ENCODE peak calls at places on chromosomes 12 and 14, in four cellular contexts. One of them, this sample, is unnamed. For H3K4me1, the result is how much of the 10 kb centered on the place peaks cover.

GRCh38 chr14:103630364-103631108 is 1.5 kb downstream of the KLC1 start:
- DNase-seq in hepatocyte: no peak
- DNase-seq in GM23248: peak
- DNase-seq in PC-3: peak
- DNase-seq in this sample: no peak

GRCh38 chr12:958449-959123 is 9.1 kb upstream of the RAD52 start:
- DNase-seq in GM23248: peak
- DNase-seq in hepatocyte: no peak
- DNase-seq in PC-3: peak
- DNase-seq in this sample: no peak

GRCh38 chr12:48917857-48918537 is 7.3 kb downstream of the FKBP11 start:
- DNase-seq in GM23248: no peak
- DNase-seq in hepatocyte: no peak
- DNase-seq in PC-3: no peak
- DNase-seq in this sample: peak

GRCh38 chr14:90805662-90806548 is 10.3 kb downstream of the TTC7B start:
- DNase-seq in hepatocyte: no peak
- DNase-seq in PC-3: no peak
- DNase-seq in GM23248: peak
- DNase-seq in this sample: no peak

GRCh38 chr14:57871487-57872080 is 5.7 kb upstream of the SLC35F4 start:
- DNase-seq in GM23248: peak
- DNase-seq in hepatocyte: peak
- DNase-seq in PC-3: peak
- DNase-seq in this sample: peak

GRCh38 chr14:105480807-105481801 is 5.6 kb upstream of the CRIP1 start:
- DNase-seq in hepatocyte: peak
- DNase-seq in PC-3: peak
- DNase-seq in GM23248: peak
- DNase-seq in this sample: peak

GRCh38 chr14:61476737-61477410 is 155.5 kb downstream of the PRKCH start:
- DNase-seq in PC-3: no peak
- DNase-seq in GM23248: peak
- DNase-seq in hepatocyte: peak
- DNase-seq in this sample: no peak

GRCh38 chr12:122888232-122888752 is 7.6 kb downstream of the VPS37B start:
- DNase-seq in hepatocyte: peak
- DNase-seq in GM23248: peak
- DNase-seq in PC-3: peak
- DNase-seq in this sample: peak

GRCh38 chr12:68331500-68331868 is 678 bp downstream of the MDM1 start:
- DNase-seq in PC-3: peak
- DNase-seq in hepatocyte: peak
- DNase-seq in GM23248: no peak
- DNase-seq in this sample: peak

GRCh38 chr12:20656600-20656999 is 38.5 kb upstream of the SLCO1C1 start:
- DNase-seq in GM23248: no peak
- DNase-seq in hepatocyte: no peak
- DNase-seq in PC-3: no peak
- DNase-seq in this sample: no peak

GRCh38 chr14:87810711-87811110 is 182.3 kb downstream of the GALC start:
- DNase-seq in GM23248: no peak
- DNase-seq in hepatocyte: no peak
- DNase-seq in PC-3: peak
- DNase-seq in this sample: no peak

GRCh38 chr12:79420146-79420618 is 270.6 kb downstream of the PAWR start:
- DNase-seq in GM23248: peak
- DNase-seq in PC-3: peak
- DNase-seq in hepatocyte: peak
- DNase-seq in this sample: peak

GRCh38 chr14:42523656-42524055 is 917.0 kb downstream of the LRFN5 start:
- DNase-seq in hepatocyte: no peak
- DNase-seq in GM23248: peak
- DNase-seq in PC-3: no peak
- DNase-seq in this sample: peak

GRCh38 chr12:66132408-66132807 is 1.9 kb upstream of the LLPH start:
- DNase-seq in GM23248: peak
- DNase-seq in PC-3: peak
- DNase-seq in hepatocyte: peak
- DNase-seq in this sample: no peak

GRCh38 chr14:36510874-36511273 is 9.2 kb downstream of the NKX2-1 start:
- DNase-seq in GM23248: no peak
- DNase-seq in PC-3: no peak
- DNase-seq in hepatocyte: no peak
- DNase-seq in this sample: no peak
- TF ChIP-seq EZH2 in GM23248: peak
- TF ChIP-seq EZH2 in PC-3: no peak
- TF ChIP-seq EZH2 in hepatocyte: no peak
- TF ChIP-seq EZH2 in this sample: no peak

GRCh38 chr12:25829192-25829591 is 129.3 kb upstream of the RASSF8 start:
- DNase-seq in hepatocyte: peak
- DNase-seq in GM23248: peak
- DNase-seq in PC-3: peak
- DNase-seq in this sample: no peak
- TF ChIP-seq EZH2phosphoT487 in hepatocyte: no peak
- TF ChIP-seq EZH2phosphoT487 in GM23248: peak
- TF ChIP-seq EZH2phosphoT487 in PC-3: no peak
- TF ChIP-seq EZH2phosphoT487 in this sample: no peak

DNA sequence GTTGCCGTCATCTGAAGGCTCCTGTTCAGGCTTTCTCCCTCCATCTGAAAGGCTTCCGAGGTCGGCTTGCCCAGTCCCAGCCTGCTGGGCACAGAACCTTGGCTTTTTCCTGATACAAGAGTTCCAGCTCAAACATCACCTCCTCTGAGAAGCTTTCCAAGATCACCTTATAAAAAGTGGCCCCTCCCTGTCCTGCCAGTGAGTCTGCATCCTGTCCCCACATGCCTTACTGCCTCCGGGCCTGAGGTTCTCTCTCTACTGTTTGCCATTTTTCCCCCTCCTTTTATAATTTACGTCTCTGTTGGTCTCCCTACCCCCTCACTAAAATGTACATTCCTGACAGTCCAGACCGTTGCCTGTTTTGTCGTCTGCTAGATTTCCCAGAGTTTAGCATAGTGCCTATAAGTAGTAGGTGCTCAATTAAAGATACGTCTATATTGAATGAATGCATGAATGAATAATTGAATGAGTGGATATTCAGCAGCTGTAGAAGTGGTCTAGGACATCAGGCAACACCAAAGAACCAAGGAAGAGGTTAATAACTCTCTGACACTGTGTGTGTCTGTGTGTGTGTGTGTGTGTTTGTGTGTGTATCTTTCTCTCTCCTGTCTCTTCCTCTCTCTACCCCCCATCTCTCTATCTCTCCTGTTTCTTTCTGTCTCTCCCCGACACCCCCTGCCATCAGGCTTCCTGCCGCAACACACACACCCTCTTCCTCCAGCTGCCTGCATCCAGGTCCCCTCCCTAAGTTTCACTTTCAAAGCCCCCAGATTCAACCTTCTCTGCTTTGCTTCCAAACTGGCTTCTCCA is 119.7 kb upstream of the NCOR2 start:
- DNase-seq in hepatocyte: no peak
- DNase-seq in GM23248: no peak
- DNase-seq in PC-3: no peak
- DNase-seq in this sample: no peak
- H3K4me1 ChIP-seq in hepatocyte: under half
- H3K4me1 ChIP-seq in GM23248: under half
- H3K4me1 ChIP-seq in PC-3: under half
- H3K4me1 ChIP-seq in this sample: under half

GRCh38 chr12:54004063-54004840 is 4.3 kb downstream of the HOXC9 start:
- DNase-seq in hepatocyte: no peak
- DNase-seq in GM23248: no peak
- DNase-seq in PC-3: no peak
- DNase-seq in this sample: no peak

GRCh38 chr12:54003625-54004024 is 3.7 kb downstream of the HOXC9 start:
- DNase-seq in PC-3: no peak
- DNase-seq in hepatocyte: no peak
- DNase-seq in GM23248: no peak
- DNase-seq in this sample: no peak

GRCh38 chr12:54002278-54002914 is 2.4 kb downstream of the HOXC9 start:
- DNase-seq in PC-3: no peak
- DNase-seq in GM23248: no peak
- DNase-seq in hepatocyte: no peak
- DNase-seq in this sample: no peak

GRCh38 chr12:54001283-54002187 is 1.6 kb downstream of the HOXC9 start:
- DNase-seq in GM23248: no peak
- DNase-seq in PC-3: no peak
- DNase-seq in hepatocyte: no peak
- DNase-seq in this sample: no peak

DNA sequence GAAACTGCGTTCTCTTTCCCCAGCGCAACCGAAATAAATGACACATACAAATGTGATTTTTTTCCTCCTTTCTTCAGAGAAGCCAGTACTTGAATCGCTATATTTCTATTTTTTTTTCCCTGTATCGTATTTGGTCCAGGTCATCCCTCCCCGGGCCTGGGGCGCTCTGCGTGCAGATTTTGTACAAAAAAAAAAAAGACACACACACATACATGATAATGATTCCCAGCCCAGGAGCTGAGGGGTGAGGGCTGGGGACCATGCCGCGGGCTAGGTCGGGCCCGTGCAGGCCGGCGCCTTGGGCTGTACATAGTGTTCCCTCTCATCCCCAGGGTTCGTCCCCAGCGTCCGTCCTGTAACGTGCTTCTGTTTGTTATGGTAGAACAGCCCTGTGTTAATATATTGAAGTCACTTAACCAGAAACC is 3.0 kb downstream of the HOXC9 start:
- DNase-seq in GM23248: no peak
- DNase-seq in PC-3: no peak
- DNase-seq in hepatocyte: no peak
- DNase-seq in this sample: no peak
- TF ChIP-seq EZH2 in GM23248: no peak
- TF ChIP-seq EZH2 in PC-3: no peak
- TF ChIP-seq EZH2 in hepatocyte: no peak
- TF ChIP-seq EZH2 in this sample: no peak

GRCh38 chr14:79840068-79840467 is 371.2 kb downstream of the DIO2 start:
- DNase-seq in PC-3: no peak
- DNase-seq in GM23248: no peak
- DNase-seq in hepatocyte: no peak
- DNase-seq in this sample: no peak

GRCh38 chr14:79837699-79838098 is 373.6 kb downstream of the DIO2 start:
- DNase-seq in GM23248: no peak
- DNase-seq in PC-3: no peak
- DNase-seq in hepatocyte: no peak
- DNase-seq in this sample: no peak

GRCh38 chr14:79841433-79841832 is 369.9 kb downstream of the DIO2 start:
- DNase-seq in GM23248: no peak
- DNase-seq in hepatocyte: no peak
- DNase-seq in PC-3: no peak
- DNase-seq in this sample: no peak

GRCh38 chr14:79836577-79836976 is 374.7 kb downstream of the DIO2 start:
- DNase-seq in GM23248: peak
- DNase-seq in PC-3: peak
- DNase-seq in hepatocyte: no peak
- DNase-seq in this sample: no peak

DNA sequence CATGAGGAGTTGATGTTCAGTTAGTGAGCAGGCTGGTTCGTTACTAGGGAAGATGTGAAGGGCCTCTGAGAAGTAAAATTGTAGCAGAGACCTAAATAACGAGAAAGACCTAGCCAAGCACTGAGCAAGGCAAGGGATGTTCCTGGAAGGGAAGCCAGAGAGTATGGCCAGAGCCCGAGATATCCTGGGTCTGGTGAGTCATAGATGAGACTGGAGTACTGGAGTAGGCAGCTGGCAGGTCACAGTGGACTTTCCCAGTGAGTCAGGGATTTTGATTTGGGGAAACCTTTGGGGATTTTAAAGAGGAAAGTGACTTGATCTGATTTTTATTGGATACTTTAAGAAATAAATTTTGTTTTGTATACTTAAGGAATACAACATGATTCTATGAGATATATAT is 369.0 kb downstream of the DIO2 start:
- DNase-seq in GM23248: peak
- DNase-seq in PC-3: peak
- DNase-seq in hepatocyte: peak
- DNase-seq in this sample: no peak
- TF ChIP-seq EZH2phosphoT487 in GM23248: no peak
- TF ChIP-seq EZH2phosphoT487 in PC-3: no peak
- TF ChIP-seq EZH2phosphoT487 in hepatocyte: no peak
- TF ChIP-seq EZH2phosphoT487 in this sample: no peak

DNA sequence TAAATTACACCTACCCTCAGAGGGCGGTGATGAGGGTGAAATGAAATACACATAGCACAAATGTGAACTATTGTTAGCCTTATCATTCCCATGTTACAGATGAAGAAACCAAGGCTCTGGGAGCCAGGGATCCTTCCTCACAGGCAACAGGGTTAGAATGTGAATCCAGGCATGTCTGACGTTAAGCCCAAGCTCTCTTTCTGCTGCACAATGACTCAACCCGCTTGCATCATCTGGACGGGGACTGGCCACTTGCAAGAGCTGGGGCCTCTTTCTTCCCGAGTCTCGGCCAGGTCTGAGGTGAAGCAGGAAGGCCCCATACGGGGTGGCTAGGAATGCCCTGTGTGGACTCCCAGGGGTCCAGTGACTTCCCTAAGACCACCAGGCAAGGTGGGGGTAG is 105.2 kb downstream of the RBM19 start:
- DNase-seq in GM23248: peak
- DNase-seq in hepatocyte: peak
- DNase-seq in PC-3: no peak
- DNase-seq in this sample: no peak
- H3K4me1 ChIP-seq in GM23248: under half
- H3K4me1 ChIP-seq in hepatocyte: under half
- H3K4me1 ChIP-seq in PC-3: under half
- H3K4me1 ChIP-seq in this sample: under half

DNA sequence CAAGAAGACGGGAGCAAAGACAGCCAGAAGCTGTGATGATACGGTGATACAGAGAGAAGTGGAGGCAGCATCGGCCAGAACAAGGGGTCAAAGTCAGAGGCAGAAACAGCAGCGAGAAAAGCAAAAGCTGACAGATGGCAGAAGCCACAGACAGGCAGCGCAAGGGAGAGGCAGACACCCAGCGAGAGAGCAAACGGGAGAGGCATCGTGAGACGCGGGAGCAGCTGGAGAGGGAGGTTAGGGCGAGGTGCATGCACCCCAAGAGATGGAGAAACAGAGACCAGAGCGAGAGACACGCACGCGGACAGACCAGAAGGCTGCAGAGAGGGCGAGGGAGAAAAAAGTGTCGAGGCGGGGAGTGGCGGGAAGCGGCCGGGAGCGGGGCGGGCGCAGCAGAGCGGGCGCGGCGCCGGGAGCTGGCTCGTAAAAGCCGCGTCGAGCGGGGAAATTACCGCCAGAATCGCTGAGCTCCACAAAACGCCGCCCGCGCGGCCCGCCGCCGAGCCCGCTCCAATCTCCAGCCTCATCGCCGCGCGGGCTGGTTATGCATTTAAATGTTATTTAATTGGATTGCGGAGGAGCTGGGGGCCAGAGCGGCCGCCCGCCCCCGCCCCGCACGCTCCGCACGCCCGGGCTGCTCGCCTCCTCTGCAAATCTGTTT is 15.6 kb downstream of the SMUG1 start:
- DNase-seq in PC-3: peak
- DNase-seq in hepatocyte: peak
- DNase-seq in GM23248: peak
- DNase-seq in this sample: peak
- TF ChIP-seq EZH2 in PC-3: no peak
- TF ChIP-seq EZH2 in hepatocyte: no peak
- TF ChIP-seq EZH2 in GM23248: no peak
- TF ChIP-seq EZH2 in this sample: no peak